ENCODE peak calls at places on chromosomes 6 and 20, in eight cellular contexts. X, Y, K, H, Z, L, T and F are unnamed samples.

GRCh38 chr6:107396226-107396625 is 63.1 kb downstream of the PDSS2 start:
- DNase-seq in K (no peak), X (no peak), H (no peak), Z (no peak), T (no peak), L (no peak), Y (no peak), F (no peak)

GRCh38 chr6:127216821-127217789 is 49.6 kb upstream of the RNF146 start:
- DNase-seq in H (no peak), K (no peak), Y (no peak), X (no peak), Z (no peak), L (no peak), T (no peak), F (no peak)

GRCh38 chr6:66772785-66773184 is 1065.8 kb upstream of the EYS start:
- DNase-seq in Z (peak; percentile 5), K (no peak), X (no peak), H (peak; percentile 52), L (no peak), Y (peak; percentile 21), T (no peak), F (no peak)

GRCh38 chr6:161369339-161369738 is 95.5 kb upstream of the AGPAT4 start:
- DNase-seq in Y (peak; percentile 72), K (no peak), T (no peak), Z (peak; percentile 82), L (no peak), H (peak; percentile 32), X (peak; percentile 40), F (no peak)

GRCh38 chr6:146369866-146370265 is 173.8 kb upstream of the RAB32 start:
- DNase-seq in L (no peak), X (no peak), T (no peak), Z (no peak), H (no peak), K (no peak), Y (no peak), F (no peak)

GRCh38 chr6:64046746-64047208 is 411.2 kb downstream of the PHF3 start:
- DNase-seq in Y (no peak), L (no peak), K (no peak), Z (no peak), T (no peak), H (no peak), X (no peak), F (no peak)

GRCh38 chr20:42461321-42461720 is 728.4 kb downstream of the PTPRT start:
- DNase-seq in T (no peak), X (no peak), L (no peak), Z (no peak), Y (no peak), K (no peak), H (no peak), F (no peak)

GRCh38 chr6:89859744-89860143 is 30.1 kb downstream of the CASP8AP2 start:
- DNase-seq in H (no peak), K (no peak), Z (no peak), X (no peak), L (no peak), T (no peak), Y (no peak), F (peak; percentile 44)

GRCh38 chr20:23050847-23051627 is 1.6 kb upstream of the THBD start:
- DNase-seq in K (peak; percentile 91), T (peak; percentile 83), Y (peak; percentile 93), Z (peak; percentile 77), H (peak; percentile 67), L (peak; percentile 42), X (no peak), F (peak; percentile 68)

GRCh38 chr6:32132110-32132509 is 2.0 kb upstream of the FKBPL start:
- DNase-seq in L (no peak), X (no peak), Z (no peak), T (no peak), K (no peak), Y (no peak), H (no peak), F (no peak)

GRCh38 chr20:48425776-48426175 is 402.0 kb downstream of the PREX1 start:
- DNase-seq in T (no peak), K (no peak), Y (no peak), L (no peak), H (no peak), X (no peak), Z (no peak), F (no peak)

GRCh38 chr6:55916188-55916587 is 40.8 kb upstream of the BMP5 start:
- DNase-seq in L (no peak), Z (peak; percentile 13), H (no peak), T (no peak), Y (no peak), K (no peak), X (no peak), F (no peak)

GRCh38 chr6:119443993-119444641 is 94.6 kb upstream of the MAN1A1 start:
- DNase-seq in Y (no peak), Z (no peak), H (no peak), T (no peak), X (no peak), L (no peak), K (no peak), F (no peak)

GRCh38 chr20:21505810-21506530 is 7.9 kb downstream of the NKX2-2 start:
- DNase-seq in K (peak; percentile 66), T (no peak), L (peak; percentile 44), H (peak; percentile 37), Z (peak; percentile 22), Y (peak; percentile 79), X (no peak), F (peak; percentile 81)

GRCh38 chr20:10547276-10548114 is 112.4 kb downstream of the SLX4IP start:
- DNase-seq in X (no peak), K (no peak), Y (no peak), L (no peak), Z (peak; percentile 84), T (no peak), H (no peak), F (no peak)

GRCh38 chr6:170363255-170363654 is 56.7 kb downstream of the FAM120B start:
- DNase-seq in H (no peak), K (no peak), Y (no peak), T (no peak), Z (no peak), X (no peak), L (no peak), F (no peak)

GRCh38 chr6:122609881-122610689 is at the start of gene PKIB:
- DNase-seq in K (peak; percentile 84), Y (peak; percentile 92), X (no peak), Z (peak; percentile 75), H (peak; percentile 72), L (peak; percentile 75), T (peak; percentile 65), F (peak; percentile 75)

GRCh38 chr6:159727717-159728440 is 573 bp downstream of the WTAP start:
- DNase-seq in K (no peak), Z (peak; percentile 71), X (no peak), H (peak; percentile 41), T (peak; percentile 48), L (no peak), Y (peak; percentile 28), F (peak; percentile 65)
- TF ChIP-seq CTCF in K (no peak), Z (no peak), X (no peak), H (no peak), T (no peak), L (no peak), Y (no peak), F (no peak)

GRCh38 chr6:1858865-1859264 is 249.2 kb downstream of the FOXC1 start:
- DNase-seq in Z (no peak), X (no peak), H (no peak), K (no peak), T (no peak), Y (no peak), L (no peak), F (no peak)

GRCh38 chr6:1854296-1854695 is 244.6 kb downstream of the FOXC1 start:
- DNase-seq in X (no peak), K (no peak), T (no peak), Z (no peak), L (no peak), Y (no peak), H (no peak), F (no peak)

GRCh38 chr6:1858191-1858590 is 248.5 kb downstream of the FOXC1 start:
- DNase-seq in H (no peak), X (no peak), L (no peak), T (no peak), Y (no peak), Z (no peak), K (no peak), F (no peak)

GRCh38 chr6:1855890-1856289 is 246.2 kb downstream of the FOXC1 start:
- DNase-seq in Y (no peak), L (no peak), H (no peak), X (no peak), T (no peak), Z (no peak), K (no peak), F (no peak)

GRCh38 chr6:1856381-1856780 is 246.7 kb downstream of the FOXC1 start:
- DNase-seq in L (no peak), H (peak; percentile 23), T (no peak), Y (peak; percentile 58), Z (peak; percentile 72), K (no peak), X (peak; percentile 54), F (peak; percentile 57)
- TF ChIP-seq CTCF in L (no peak), H (no peak), T (no peak), Y (peak; percentile 14), Z (no peak), K (no peak), X (no peak), F (no peak)

GRCh38 chr20:58690851-58691250 is 1.7 kb upstream of the NPEPL1 start:
- DNase-seq in Y (peak; percentile 51), K (no peak), L (no peak), Z (peak; percentile 96), X (no peak), T (no peak), H (peak; percentile 25), F (no peak)

GRCh38 chr20:58690351-58690750 is 2.2 kb upstream of the NPEPL1 start:
- DNase-seq in Z (peak; percentile 41), T (no peak), H (no peak), K (no peak), L (no peak), X (no peak), Y (no peak), F (no peak)

GRCh38 chr20:58691773-58692578 is 624 bp upstream of the NPEPL1 start:
- DNase-seq in Y (no peak), X (no peak), L (no peak), T (peak; percentile 58), H (peak; percentile 53), Z (peak; percentile 78), K (peak; percentile 83), F (no peak)

GRCh38 chr20:58692579-58693225 is at the start of gene NPEPL1:
- DNase-seq in T (peak; percentile 56), H (peak; percentile 60), Y (peak; percentile 91), Z (peak; percentile 78), L (peak; percentile 28), K (peak; percentile 83), X (no peak), F (peak; percentile 97)

DNA sequence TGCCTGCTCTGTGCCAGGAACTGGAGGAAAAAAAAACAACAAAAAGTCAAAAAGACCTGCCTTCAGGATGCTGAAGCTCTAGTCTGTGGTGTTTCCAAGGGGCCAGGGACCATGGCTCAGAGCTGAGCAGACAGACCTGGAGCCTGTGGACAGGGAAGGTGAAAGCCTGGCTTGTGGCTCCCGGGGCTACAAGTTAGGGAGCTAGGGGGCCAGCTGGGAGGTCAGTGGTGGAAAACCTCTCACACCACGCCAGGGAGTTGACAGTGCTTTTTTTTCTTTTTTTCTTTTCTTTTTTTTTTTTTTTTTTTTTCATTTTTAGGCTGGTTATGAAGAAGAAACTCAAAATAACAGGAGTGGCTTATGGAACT is 1.2 kb upstream of the NPEPL1 start:
- DNase-seq in Y (no peak), L (no peak), H (peak; percentile 11), K (no peak), T (no peak), Z (no peak), X (no peak), F (no peak)
- TF ChIP-seq CTCF in Y (no peak), L (no peak), H (no peak), K (no peak), T (no peak), Z (no peak), X (no peak), F (no peak)

GRCh38 chr6:142886431-142887170 is 58.4 kb downstream of the HIVEP2 start:
- DNase-seq in Y (peak; percentile 41), K (no peak), L (no peak), Z (peak; percentile 66), X (no peak), T (no peak), H (no peak), F (peak; percentile 15)
- TF ChIP-seq CTCF in Y (peak; percentile 41), K (peak; percentile 28), L (peak; percentile 40), Z (peak; percentile 38), X (peak; percentile 28), T (peak; percentile 17), H (peak; percentile 5), F (no peak)